ENCODE peak calls at places on chromosomes 13 and 19, in five cellular contexts. C is MCF 10A, H is endothelial cell of umbilical vein, R is neural crest cell, F is WTC11. U is an unnamed sample.

GRCh38 chr13:83449666-83450395 is 432.4 kb downstream of the SLITRK1 start:
- DNase-seq in F (no peak), R (no peak), C (peak), H (no peak), U (no peak)

GRCh38 chr19:35727053-35727955 is 9.5 kb downstream of the KMT2B start:
- DNase-seq in H (no peak), R (no peak), F (no peak), C (no peak), U (no peak)

GRCh38 chr13:41547253-41548000 is 90.1 kb downstream of the RGCC start:
- DNase-seq in C (no peak), H (no peak), R (peak), F (no peak), U (no peak)

GRCh38 chr13:49530452-49530851 is 34.7 kb downstream of the PHF11 start:
- DNase-seq in C (no peak), F (no peak), R (no peak), H (no peak), U (no peak)

GRCh38 chr13:100881291-100881864 is 206.8 kb upstream of the TMTC4 start:
- DNase-seq in R (no peak), C (no peak), H (no peak), F (no peak), U (no peak)

GRCh38 chr19:18506101-18506534 is 15.8 kb downstream of the ELL start:
- DNase-seq in F (no peak), R (no peak), C (no peak), H (no peak), U (no peak)

GRCh38 chr13:100197591-100198365 is 108.9 kb downstream of the PCCA start:
- DNase-seq in F (no peak), H (no peak), R (no peak), C (peak), U (no peak)

GRCh38 chr13:51502206-51502651 is 49.4 kb upstream of the INTS6 start:
- DNase-seq in C (no peak), R (no peak), H (no peak), F (no peak), U (no peak)

DNA sequence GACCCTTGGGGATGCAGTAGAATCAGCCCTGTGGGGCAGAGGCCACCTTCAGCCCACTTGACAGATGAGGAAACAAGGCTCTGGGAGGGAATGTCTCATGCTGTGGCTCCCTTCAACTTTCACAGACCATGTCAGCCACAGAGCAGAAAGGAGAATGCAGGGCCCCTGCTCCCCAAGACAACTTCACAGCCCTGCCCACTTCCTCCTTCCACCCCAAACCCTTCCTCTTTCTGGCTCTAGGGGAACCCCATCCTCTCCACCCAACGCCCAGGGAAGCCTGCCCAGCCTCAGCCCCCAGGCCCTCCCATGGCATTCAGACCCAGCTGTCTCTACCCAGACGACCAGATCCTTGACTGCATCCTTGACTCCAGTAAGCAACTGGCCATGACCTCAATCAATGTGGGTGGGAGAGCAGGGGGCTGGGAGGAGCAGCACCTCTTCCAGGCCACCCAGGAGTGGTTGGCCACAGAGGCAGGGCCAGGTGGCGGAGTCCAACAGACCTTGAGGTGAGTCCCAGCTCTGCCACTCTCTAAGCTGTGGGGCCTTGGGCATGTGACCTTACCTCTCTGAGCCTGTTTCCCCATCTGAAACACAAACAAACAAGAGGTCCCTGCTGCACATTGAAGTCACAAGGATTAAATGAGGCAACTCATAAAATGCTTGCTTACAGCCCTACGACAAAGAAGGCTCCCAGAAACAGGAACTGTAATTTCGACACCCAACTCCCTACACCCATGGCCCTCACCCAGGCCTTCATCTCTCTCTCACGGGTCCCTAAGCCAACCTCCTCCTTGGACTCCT is 15.8 kb downstream of the DEDD2 start:
- DNase-seq in H (no peak), F (no peak), R (no peak), C (no peak), U (no peak)
- TF ChIP-seq CTCF in H (no peak), F (no peak), R (no peak), C (no peak), U (no peak)

GRCh38 chr19:33407140-33407551 is 33.6 kb downstream of the CEBPG start:
- DNase-seq in F (peak), H (no peak), R (no peak), C (no peak), U (no peak)
- TF ChIP-seq CTCF in F (no peak), H (no peak), R (peak), C (no peak), U (no peak)

GRCh38 chr19:1680976-1681375 is 28.6 kb upstream of the TCF3 start:
- DNase-seq in F (no peak), H (no peak), R (no peak), C (no peak), U (no peak)
- TF ChIP-seq CTCF in F (no peak), H (no peak), R (no peak), C (no peak), U (no peak)

GRCh38 chr13:89287381-89287780 is 1616.2 kb downstream of the SLITRK5 start:
- DNase-seq in H (no peak), C (no peak), R (no peak), F (no peak), U (no peak)
- TF ChIP-seq CTCF in H (no peak), C (no peak), R (no peak), F (no peak), U (no peak)

DNA sequence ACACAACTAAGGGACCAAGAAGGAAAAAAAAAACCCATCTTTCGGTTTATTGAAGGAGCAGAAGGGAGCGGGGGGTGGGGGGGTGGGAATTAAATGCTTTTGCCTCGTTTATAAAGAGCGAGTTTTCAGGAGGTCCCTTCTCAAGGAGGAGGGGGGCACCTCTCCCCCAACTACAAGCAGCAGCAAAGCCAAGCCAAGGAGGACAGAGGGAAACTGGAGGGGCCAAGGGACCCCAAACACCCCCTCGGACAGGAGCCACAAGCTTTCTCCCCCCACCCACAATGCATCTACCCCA is 2.4 kb downstream of the IRF2BP1 start:
- DNase-seq in F (no peak), H (no peak), R (no peak), C (no peak), U (no peak)
- TF ChIP-seq CTCF in F (no peak), H (no peak), R (peak), C (no peak), U (peak)

DNA sequence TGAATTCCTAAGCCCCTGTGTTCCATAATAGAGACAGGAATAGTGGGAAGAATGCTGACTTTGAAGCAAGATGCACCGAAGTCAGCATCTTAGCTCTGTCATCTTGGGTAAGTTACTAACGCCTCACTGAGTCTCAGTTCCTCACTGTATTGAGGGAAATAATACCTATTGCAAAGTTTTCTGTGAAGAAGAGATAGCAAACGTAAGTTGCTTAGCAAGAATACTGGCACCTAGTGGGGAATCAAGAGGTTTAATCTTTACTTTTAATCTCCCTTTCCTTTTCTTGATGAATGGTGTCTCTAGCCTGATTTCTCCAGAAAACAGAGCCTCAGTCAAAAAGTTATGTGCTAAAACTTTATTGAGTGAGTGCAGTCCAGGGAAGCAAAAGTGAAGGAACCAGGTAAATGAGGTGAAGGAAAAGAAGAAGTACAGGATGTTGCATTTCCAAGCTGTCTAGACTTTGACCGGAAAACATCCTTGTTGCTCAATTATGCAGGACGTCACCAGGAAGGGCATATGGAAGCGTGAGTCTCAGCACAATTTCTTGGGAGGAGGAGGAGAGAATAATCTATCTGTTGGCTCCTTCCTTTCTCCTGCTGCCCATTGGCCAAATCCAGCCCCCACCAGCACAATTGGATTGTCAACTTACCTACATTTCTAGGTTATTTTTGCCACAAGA is 210.0 kb downstream of the B3GLCT start:
- DNase-seq in F (no peak), R (no peak), C (peak), H (no peak), U (no peak)
- TF ChIP-seq CTCF in F (no peak), R (peak), C (no peak), H (no peak), U (peak)

GRCh38 chr13:91187522-91187921 is 160.0 kb upstream of the MIR17HG start:
- DNase-seq in H (no peak), F (no peak), C (no peak), R (no peak), U (no peak)

GRCh38 chr13:91184244-91184926 is 163.1 kb upstream of the MIR17HG start:
- DNase-seq in F (no peak), R (no peak), H (no peak), C (no peak), U (no peak)

GRCh38 chr13:91181892-91182291 is 165.6 kb upstream of the MIR17HG start:
- DNase-seq in H (no peak), F (no peak), C (no peak), R (no peak), U (no peak)

GRCh38 chr13:91185294-91185863 is 162.1 kb upstream of the MIR17HG start:
- DNase-seq in C (peak), H (peak), R (no peak), F (no peak), U (no peak)
- TF ChIP-seq CTCF in C (peak), H (no peak), R (peak), F (no peak), U (peak)

GRCh38 chr13:21344662-21345176 is 114.4 kb downstream of the ZDHHC20 start:
- DNase-seq in R (no peak), H (no peak), F (no peak), C (no peak), U (no peak)
- TF ChIP-seq CTCF in R (no peak), H (no peak), F (no peak), C (no peak), U (no peak)